ENCODE peak calls at places on chromosomes 5 and 9, in five cellular contexts. U is CD4-positive, alpha-beta T cell; D is GM04504; M is T-cell; J is PC-9. W is an unnamed sample.

GRCh38 chr5:106454651-106455415 is 1215.9 kb downstream of the EFNA5 start:
- DNase-seq in M (no peak), D (no peak), U (no peak), J (peak; percentile 2), W (peak; percentile 33)

GRCh38 chr5:21164425-21164824 is 1176.4 kb upstream of the CDH18 start:
- DNase-seq in J (no peak), D (no peak), U (no peak), M (no peak), W (no peak)

GRCh38 chr5:82603280-82603987 is 325.3 kb upstream of the RPS23 start:
- DNase-seq in M (no peak), U (no peak), J (no peak), D (no peak), W (no peak)

GRCh38 chr5:59560553-59560952 is 333.0 kb downstream of the PDE4D start:
- DNase-seq in J (no peak), U (no peak), M (no peak), D (no peak), W (no peak)

GRCh38 chr9:136943291-136944093 is 1.0 kb downstream of the FBXW5 start:
- DNase-seq in D (no peak), U (no peak), M (no peak), J (peak; percentile 51), W (peak; percentile 76)

GRCh38 chr5:65742565-65743231 is 20.7 kb downstream of the NLN start:
- DNase-seq in J (peak; percentile 12), D (peak; percentile 60), U (no peak), M (no peak), W (peak; percentile 89)

GRCh38 chr5:121144764-121145163 is 680.7 kb downstream of the PRR16 start:
- DNase-seq in J (no peak), U (no peak), D (peak; percentile 2), M (no peak), W (peak; percentile 3)

GRCh38 chr5:126868961-126869451 is 92.1 kb downstream of the LMNB1 start:
- DNase-seq in M (no peak), U (no peak), J (no peak), D (no peak), W (no peak)

GRCh38 chr5:21687621-21688020 is 1165.5 kb downstream of the CDH12 start:
- DNase-seq in D (no peak), U (no peak), J (no peak), M (no peak), W (no peak)

W was measured in RKO.